ENCODE peak calls at places on chromosomes 3 and 15, in ten cellular contexts. M, R, W, K, J, N, X, L, G and I are unnamed samples.
A peak's percentile ranks its signal among the peaks of the same experiment; 100 is the strongest.

GRCh38 chr3:81301230-81301629 is 460.2 kb downstream of the GBE1 start:
- DNase-seq in M (no peak), R (no peak), W (no peak), K (no peak), J (no peak), N (no peak), X (no peak), L (no peak), G (no peak), I (no peak)

GRCh38 chr3:196948442-196949365 is 6.4 kb upstream of the NCBP2 start:
- DNase-seq in M (no peak), R (no peak), W (no peak), K (peak; percentile 43), J (peak; percentile 15), N (no peak), X (no peak), L (peak; percentile 16), G (no peak), I (no peak)

GRCh38 chr3:101780661-101781060 is 1.6 kb downstream of the NXPE3 start:
- DNase-seq in M (peak; percentile 89), R (peak; percentile 86), W (no peak), K (peak; percentile 77), J (peak; percentile 81), N (peak; percentile 69), X (no peak), L (peak; percentile 80), G (peak; percentile 70), I (no peak)

GRCh38 chr15:83320404-83320803 is 35.9 kb upstream of the BNC1 start:
- DNase-seq in M (peak; percentile 77), R (no peak), W (no peak), K (peak; percentile 77), J (peak; percentile 94), N (no peak), X (no peak), L (peak; percentile 83), G (peak; percentile 42), I (no peak)

GRCh38 chr15:67542192-67542461 is 376 bp upstream of the MAP2K5 start:
- DNase-seq in M (no peak), R (peak; percentile 36), W (no peak), K (peak; percentile 22), J (no peak), N (peak; percentile 24), X (no peak), L (no peak), G (no peak), I (no peak)

GRCh38 chr3:98556164-98557130 is 24.7 kb downstream of the GPR15 start:
- DNase-seq in M (peak; percentile 65), R (peak; percentile 60), W (no peak), K (no peak), J (no peak), N (no peak), X (no peak), L (no peak), G (no peak), I (peak; percentile 99)

GRCh38 chr3:117628896-117629295 is 919.3 kb downstream of the TUSC7 start:
- DNase-seq in M (peak; percentile 84), R (peak; percentile 93), W (no peak), K (peak; percentile 97), J (peak; percentile 78), N (peak; percentile 36), X (no peak), L (peak; percentile 64), G (peak; percentile 55), I (no peak)

GRCh38 chr15:40909662-40910625 is 15.7 kb downstream of the VPS18 start:
- DNase-seq in M (no peak), R (peak; percentile 27), W (no peak), K (peak; percentile 34), J (peak; percentile 66), N (no peak), X (peak; percentile 24), L (peak; percentile 65), G (no peak), I (no peak)

GRCh38 chr15:56459096-56459495 is 5.8 kb downstream of the MNS1 start:
- DNase-seq in M (no peak), R (no peak), W (no peak), K (no peak), J (no peak), N (no peak), X (no peak), L (no peak), G (no peak), I (no peak)

GRCh38 chr15:56460947-56461346 is 4.0 kb downstream of the MNS1 start:
- DNase-seq in M (no peak), R (no peak), W (no peak), K (no peak), J (no peak), N (no peak), X (no peak), L (no peak), G (no peak), I (no peak)

GRCh38 chr15:56460046-56460445 is 4.9 kb downstream of the MNS1 start:
- DNase-seq in M (peak; percentile 5), R (no peak), W (no peak), K (no peak), J (no peak), N (no peak), X (no peak), L (no peak), G (no peak), I (no peak)

GRCh38 chr15:56454841-56455240 is 10.1 kb downstream of the MNS1 start:
- DNase-seq in M (no peak), R (peak; percentile 14), W (no peak), K (no peak), J (peak; percentile 53), N (no peak), X (no peak), L (peak; percentile 44), G (no peak), I (no peak)

GRCh38 chr15:56456229-56456628 is 8.7 kb downstream of the MNS1 start:
- DNase-seq in M (no peak), R (no peak), W (no peak), K (no peak), J (no peak), N (no peak), X (no peak), L (no peak), G (no peak), I (no peak)
- TF ChIP-seq CTCF in M (no peak), R (no peak), W (no peak), K (no peak), J (no peak), N (no peak), X (no peak), L (no peak), G (no peak), I (no peak)

GRCh38 chr3:182682263-182683229 is 110.8 kb upstream of the ATP11B start:
- DNase-seq in M (peak; percentile 48), R (peak; percentile 17), W (no peak), K (peak; percentile 53), J (peak; percentile 43), N (peak; percentile 40), X (peak; percentile 29), L (peak; percentile 43), G (peak; percentile 22), I (peak; percentile 84)

GRCh38 chr3:182686033-182686886 is 107.0 kb upstream of the ATP11B start:
- DNase-seq in M (no peak), R (no peak), W (no peak), K (no peak), J (no peak), N (no peak), X (no peak), L (no peak), G (no peak), I (no peak)

DNA sequence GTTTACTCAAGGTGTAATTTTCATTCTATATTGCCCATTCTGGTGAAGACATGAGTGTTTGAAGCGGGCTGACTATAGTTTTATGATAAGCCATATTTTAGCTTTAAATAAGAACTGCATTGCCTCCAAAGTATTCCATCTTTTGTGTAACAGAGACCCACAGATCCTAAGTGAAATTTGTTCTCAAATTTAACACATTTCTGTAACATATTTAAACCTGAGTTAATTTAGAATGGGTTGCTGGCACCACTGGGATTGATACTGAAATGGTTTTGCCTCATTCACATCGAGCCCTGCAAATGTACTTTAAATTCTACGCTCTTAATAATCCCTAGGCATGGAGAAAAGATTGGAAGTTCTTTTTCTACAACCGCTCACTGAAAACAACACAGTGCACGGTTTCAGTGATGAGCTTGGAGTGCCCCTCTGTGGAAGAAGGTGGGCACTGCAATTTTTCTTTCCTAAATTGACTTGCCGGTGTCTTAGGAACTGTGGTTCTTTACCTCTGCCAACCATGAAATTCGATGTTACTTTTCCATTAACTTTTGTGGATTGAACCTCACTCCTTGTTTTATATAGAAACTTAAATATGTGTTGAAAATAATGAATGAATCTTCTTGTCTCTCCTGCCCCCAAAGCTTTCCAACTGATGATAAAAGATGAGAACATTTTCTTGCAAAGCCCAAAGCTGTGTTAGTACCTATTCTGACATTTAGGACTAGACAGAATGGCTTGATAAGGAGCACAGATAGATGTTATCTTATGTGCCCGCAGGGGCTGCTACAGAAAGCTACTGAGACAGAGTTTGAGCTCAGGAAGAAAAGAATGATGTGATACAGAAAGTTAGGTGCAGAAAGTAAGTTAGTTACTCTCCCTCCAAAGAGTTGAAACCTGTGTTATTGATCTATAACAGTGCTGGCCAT is 109.7 kb upstream of the ATP11B start:
- DNase-seq in M (peak; percentile 54), R (peak; percentile 79), W (peak; percentile 67), K (peak; percentile 85), J (peak; percentile 82), N (peak; percentile 93), X (peak; percentile 72), L (peak; percentile 79), G (peak; percentile 65), I (peak; percentile 72)
- H3K4me3 ChIP-seq in M (peak overlapping the region; percentile 60), R (no peak overlapping the region), W (peak overlapping the region; percentile 62), K (peak overlapping the region; percentile 62), J (no peak overlapping the region), N (peak overlapping the region; percentile 80), X (no peak overlapping the region), L (no peak overlapping the region), G (peak overlapping the region; percentile 52), I (peak overlapping the region; percentile 77)

GRCh38 chr15:85297537-85297936 is 82.9 kb upstream of the AKAP13 start:
- DNase-seq in M (no peak), R (no peak), W (no peak), K (no peak), J (no peak), N (no peak), X (no peak), L (no peak), G (no peak), I (no peak)

GRCh38 chr15:85298941-85299340 is 81.5 kb upstream of the AKAP13 start:
- DNase-seq in M (no peak), R (no peak), W (no peak), K (no peak), J (no peak), N (no peak), X (no peak), L (no peak), G (no peak), I (no peak)

GRCh38 chr15:85298366-85298765 is 82.0 kb upstream of the AKAP13 start:
- DNase-seq in M (no peak), R (no peak), W (no peak), K (no peak), J (no peak), N (no peak), X (no peak), L (no peak), G (no peak), I (no peak)

GRCh38 chr15:85302271-85302670 is 78.1 kb upstream of the AKAP13 start:
- DNase-seq in M (no peak), R (no peak), W (no peak), K (no peak), J (no peak), N (no peak), X (no peak), L (no peak), G (no peak), I (peak; percentile 30)

DNA sequence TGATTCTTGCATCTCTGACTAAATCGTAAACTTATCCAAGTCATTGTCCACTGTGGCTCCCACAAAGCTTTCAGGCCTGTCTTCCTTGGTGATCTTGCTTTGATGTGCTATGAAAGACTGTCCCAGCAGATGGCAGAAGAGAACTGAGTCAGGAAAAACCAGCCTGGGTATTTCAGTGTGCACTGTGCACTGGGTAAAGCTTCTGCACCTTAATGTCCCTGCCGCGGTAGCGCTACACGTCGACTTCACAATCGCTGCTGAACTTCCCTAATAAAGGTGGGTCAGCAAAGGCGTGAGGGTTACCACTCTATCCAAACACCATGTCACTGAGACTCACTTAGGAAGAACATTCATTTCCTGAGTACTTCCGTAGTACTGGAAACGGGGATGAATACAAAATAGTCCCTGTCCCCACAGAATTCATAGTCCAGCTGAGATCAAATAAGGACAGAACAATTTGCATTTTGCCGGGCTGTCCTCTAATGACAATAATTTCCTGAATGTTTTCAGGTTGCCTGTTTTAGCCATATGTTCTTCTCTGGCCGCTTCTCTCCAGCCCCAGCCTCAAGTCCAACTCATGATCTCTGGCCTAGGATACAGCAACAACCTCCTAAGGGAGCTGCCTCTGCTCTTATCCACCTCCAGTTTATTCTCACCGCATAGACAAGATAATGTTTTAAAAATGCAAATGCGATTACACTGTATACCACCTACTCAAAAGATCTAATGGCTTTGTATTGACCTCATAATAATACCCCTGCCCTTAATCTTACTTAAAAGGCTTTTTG is 83.6 kb upstream of the AKAP13 start:
- DNase-seq in M (peak; percentile 64), R (peak; percentile 89), W (peak; percentile 80), K (peak; percentile 91), J (peak; percentile 87), N (peak; percentile 87), X (peak; percentile 74), L (peak; percentile 84), G (peak; percentile 86), I (peak; percentile 90)
- TF ChIP-seq CTCF in M (peak; percentile 86), R (peak; percentile 81), W (peak; percentile 72), K (peak; percentile 87), J (peak; percentile 86), N (peak; percentile 78), X (peak; percentile 53), L (peak; percentile 80), G (peak; percentile 98), I (peak; percentile 81)

GRCh38 chr3:194472290-194472920 is 14.4 kb downstream of the ATP13A3 start:
- DNase-seq in M (peak; percentile 71), R (peak; percentile 86), W (no peak), K (peak; percentile 91), J (peak; percentile 83), N (peak; percentile 85), X (no peak), L (peak; percentile 80), G (peak; percentile 68), I (peak; percentile 75)

GRCh38 chr3:194470615-194471014 is 16.2 kb downstream of the ATP13A3 start:
- DNase-seq in M (no peak), R (peak; percentile 59), W (no peak), K (no peak), J (no peak), N (no peak), X (no peak), L (no peak), G (no peak), I (no peak)

GRCh38 chr3:194468086-194468485 is 18.7 kb downstream of the ATP13A3 start:
- DNase-seq in M (peak; percentile 73), R (peak; percentile 53), W (no peak), K (no peak), J (no peak), N (no peak), X (no peak), L (no peak), G (no peak), I (no peak)

GRCh38 chr3:194471863-194472262 is 14.9 kb downstream of the ATP13A3 start:
- DNase-seq in M (no peak), R (no peak), W (no peak), K (no peak), J (no peak), N (no peak), X (no peak), L (no peak), G (no peak), I (no peak)

GRCh38 chr3:194469977-194470376 is 16.8 kb downstream of the ATP13A3 start:
- DNase-seq in M (no peak), R (no peak), W (no peak), K (no peak), J (no peak), N (no peak), X (no peak), L (no peak), G (no peak), I (no peak)
- H3K4me3 ChIP-seq in M (no peak overlapping the region), R (no peak overlapping the region), W (no peak overlapping the region), K (no peak overlapping the region), J (no peak overlapping the region), N (no peak overlapping the region), X (no peak overlapping the region), L (no peak overlapping the region), G (no peak overlapping the region), I (no peak overlapping the region)